ENCODE peak calls at places on chromosomes 13 and 19, in eight cellular contexts. Q is keratinocyte; L is activated T-helper 9 cell treated with anti-CD3 and anti-CD28 coated beads, Interleukin-2, amount 50 U/mL, for 16 hours; D is H7; B is GDM1; Y is NCI-H1092 treated with DMSO at 0.1 percent for 48 hours; I is tibial nerve; E is WTC11. O is an unnamed sample.

GRCh38 chr13:101706651-101707050 is 254.2 kb downstream of the ITGBL1 start:
- DNase-seq in Q (no peak), L (no peak), D (no peak), B (peak), Y (peak), I (no peak), E (no peak), O (no peak)

GRCh38 chr19:56158170-56158757 is 17.2 kb downstream of the ZNF444 start:
- DNase-seq in Q (no peak), L (no peak), D (no peak), B (no peak), Y (no peak), I (no peak), E (no peak), O (no peak)

GRCh38 chr13:113907637-113908617 is 44.1 kb upstream of the GAS6 start:
- DNase-seq in Q (peak), L (no peak), D (peak), B (no peak), Y (peak), I (no peak), E (no peak), O (no peak)

GRCh38 chr19:41696402-41697197 is 8.5 kb upstream of the CEACAM7 start:
- DNase-seq in Q (no peak), L (no peak), D (no peak), B (peak), Y (no peak), I (no peak), E (peak), O (no peak)

GRCh38 chr13:108681986-108682562 is 52.7 kb downstream of the MYO16 start:
- DNase-seq in Q (no peak), L (no peak), D (no peak), B (no peak), Y (no peak), I (no peak), E (no peak), O (no peak)

GRCh38 chr13:78689011-78689410 is 30.1 kb upstream of the OBI1 start:
- DNase-seq in Q (no peak), L (no peak), D (peak), B (no peak), Y (peak), I (no peak), E (no peak), O (no peak)

GRCh38 chr13:51823351-51823750 is 19.4 kb upstream of the DHRS12 start:
- DNase-seq in Q (no peak), L (no peak), D (no peak), B (no peak), Y (no peak), I (no peak), E (no peak), O (no peak)

GRCh38 chr13:113364371-113364932 is 522 bp upstream of the GRTP1 start:
- DNase-seq in Q (no peak), L (no peak), D (no peak), B (no peak), Y (no peak), I (peak), E (peak), O (no peak)

GRCh38 chr13:35994131-35994966 is 136.8 kb downstream of the DCLK1 start:
- DNase-seq in Q (no peak), L (no peak), D (no peak), B (no peak), Y (no peak), I (no peak), E (no peak), O (no peak)

GRCh38 chr19:11382898-11383705 is 1.0 kb downstream of the EPOR start:
- DNase-seq in Q (no peak), L (no peak), D (peak), B (peak), Y (no peak), I (peak), E (peak), O (peak)

GRCh38 chr19:10110076-10110971 is 1.2 kb upstream of the P2RY11 start:
- DNase-seq in Q (no peak), L (no peak), D (peak), B (no peak), Y (no peak), I (no peak), E (no peak), O (no peak)

GRCh38 chr19:39499082-39499642 is 415 bp downstream of the DLL3 start:
- DNase-seq in Q (no peak), L (no peak), D (peak), B (no peak), Y (peak), I (no peak), E (peak), O (no peak)

GRCh38 chr13:113273856-113274590 is 23.0 kb upstream of the LAMP1 start:
- DNase-seq in Q (no peak), L (no peak), D (no peak), B (no peak), Y (no peak), I (no peak), E (no peak), O (no peak)

GRCh38 chr19:19820774-19821315 is 705 bp downstream of the ZNF506 start:
- DNase-seq in Q (no peak), L (no peak), D (no peak), B (no peak), Y (no peak), I (no peak), E (no peak), O (no peak)

GRCh38 chr13:44752184-44752583 is 176.1 kb upstream of the TSC22D1 start:
- DNase-seq in Q (no peak), L (no peak), D (no peak), B (no peak), Y (no peak), I (no peak), E (no peak), O (no peak)

GRCh38 chr13:20672772-20673171 is 30.7 kb upstream of the IL17D start:
- DNase-seq in Q (no peak), L (no peak), D (no peak), B (no peak), Y (no peak), I (no peak), E (no peak), O (no peak)

GRCh38 chr19:621819-622218 is 11.5 kb downstream of the POLRMT start:
- DNase-seq in Q (no peak), L (no peak), D (no peak), B (no peak), Y (no peak), I (no peak), E (no peak), O (no peak)

GRCh38 chr19:42634409-42635232 is 39.9 kb upstream of the CEACAM8 start:
- DNase-seq in Q (no peak), L (no peak), D (peak), B (peak), Y (peak), I (peak), E (peak), O (peak)

GRCh38 chr19:51676566-51677083 is 16.5 kb upstream of the SPACA6 start:
- DNase-seq in Q (no peak), L (no peak), D (no peak), B (no peak), Y (no peak), I (no peak), E (no peak), O (no peak)

GRCh38 chr19:43692364-43692763 is 22.4 kb upstream of the PLAUR start:
- DNase-seq in Q (no peak), L (no peak), D (no peak), B (no peak), Y (no peak), I (no peak), E (no peak), O (no peak)

O was measured in SW 1271.